ENCODE peak calls at places on chromosomes 11 and 22, in four cellular contexts. One of them, this sample, is unnamed.

GRCh38 chr11:47144541-47144940 is 32.1 kb downstream of the ARFGAP2 start:
- DNase-seq in neural progenitor cell: no peak
- DNase-seq in pancreas: no peak
- DNase-seq in transverse colon: no peak
- DNase-seq in this sample: no peak

GRCh38 chr11:29937526-29937925 is 79.3 kb downstream of the KCNA4 start:
- DNase-seq in neural progenitor cell: no peak
- DNase-seq in pancreas: no peak
- DNase-seq in transverse colon: no peak
- DNase-seq in this sample: no peak

GRCh38 chr11:83037877-83038276 is 33.8 kb downstream of the RAB30 start:
- DNase-seq in neural progenitor cell: no peak
- DNase-seq in pancreas: no peak
- DNase-seq in transverse colon: no peak
- DNase-seq in this sample: peak; percentile 38

GRCh38 chr11:74412733-74413359 is 14.6 kb upstream of the PGM2L1 start:
- DNase-seq in neural progenitor cell: no peak
- DNase-seq in pancreas: peak; percentile 62
- DNase-seq in transverse colon: no peak
- DNase-seq in this sample: no peak

GRCh38 chr11:78472905-78473304 is 55.3 kb upstream of the GAB2 start:
- DNase-seq in neural progenitor cell: no peak
- DNase-seq in pancreas: no peak
- DNase-seq in transverse colon: no peak
- DNase-seq in this sample: no peak

GRCh38 chr11:119107538-119108150 is 500 bp downstream of the C2CD2L start:
- DNase-seq in neural progenitor cell: peak; percentile 52
- DNase-seq in pancreas: peak; percentile 69
- DNase-seq in transverse colon: no peak
- DNase-seq in this sample: no peak

GRCh38 chr11:101974255-101974654 is 57.9 kb upstream of the ANGPTL5 start:
- DNase-seq in neural progenitor cell: no peak
- DNase-seq in pancreas: no peak
- DNase-seq in transverse colon: no peak
- DNase-seq in this sample: peak; percentile 4

GRCh38 chr11:75035911-75036536 is 47.3 kb downstream of the NEU3 start:
- DNase-seq in neural progenitor cell: no peak
- DNase-seq in pancreas: no peak
- DNase-seq in transverse colon: peak; percentile 14
- DNase-seq in this sample: peak; percentile 43

GRCh38 chr11:66844496-66845142 is 1.4 kb downstream of the RCE1 start:
- DNase-seq in neural progenitor cell: no peak
- DNase-seq in pancreas: no peak
- DNase-seq in transverse colon: no peak
- DNase-seq in this sample: no peak

GRCh38 chr22:27627444-27627833 is 174.1 kb downstream of the MN1 start:
- DNase-seq in neural progenitor cell: no peak
- DNase-seq in pancreas: no peak
- DNase-seq in transverse colon: no peak
- DNase-seq in this sample: no peak

GRCh38 chr11:123351375-123351774 is 78.7 kb upstream of the GRAMD1B start:
- DNase-seq in neural progenitor cell: peak; percentile 65
- DNase-seq in pancreas: no peak
- DNase-seq in transverse colon: no peak
- DNase-seq in this sample: no peak

GRCh38 chr22:21020802-21021429 is 6.0 kb downstream of the P2RX6 start:
- DNase-seq in neural progenitor cell: peak; percentile 55
- DNase-seq in pancreas: no peak
- DNase-seq in transverse colon: no peak
- DNase-seq in this sample: no peak

DNA sequence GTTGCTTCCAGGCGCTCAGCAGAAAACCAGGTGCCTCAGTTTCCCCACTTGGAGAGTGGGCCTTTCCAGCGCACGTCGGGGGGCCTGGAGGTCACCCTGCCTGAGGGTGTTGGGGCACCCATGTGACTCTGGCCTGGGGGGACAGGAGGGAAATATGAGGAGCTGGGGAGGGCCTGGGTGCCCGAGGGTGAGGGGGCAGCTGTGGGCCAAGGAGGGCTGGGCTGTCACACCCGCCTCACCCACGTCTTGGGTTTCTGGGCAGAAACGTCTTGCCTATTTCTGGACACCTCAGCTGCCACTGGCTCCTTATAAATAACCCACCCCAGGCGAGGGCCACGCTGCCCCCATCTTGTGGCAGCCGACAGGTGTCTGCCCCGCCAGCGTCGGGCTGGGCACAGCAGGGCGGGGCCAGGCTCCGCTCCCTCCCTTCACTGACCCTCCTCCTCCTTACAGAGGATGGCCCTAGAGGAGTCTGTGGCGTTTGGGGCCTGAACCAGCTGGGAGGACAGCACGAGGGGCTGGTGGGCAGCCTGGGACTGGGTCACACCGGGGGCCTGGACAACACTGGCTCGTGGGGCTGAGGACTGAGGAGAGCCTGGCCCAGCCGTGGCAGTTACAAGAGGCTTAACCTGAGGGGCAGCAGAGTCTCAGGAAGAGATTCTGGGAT is 1.5 kb downstream of the TNNT3 start:
- DNase-seq in neural progenitor cell: peak; percentile 11
- DNase-seq in pancreas: no peak
- DNase-seq in transverse colon: no peak
- DNase-seq in this sample: no peak
- TF ChIP-seq CTCF in neural progenitor cell: no peak
- TF ChIP-seq CTCF in pancreas: no peak
- TF ChIP-seq CTCF in transverse colon: no peak
- TF ChIP-seq CTCF in this sample: no peak

GRCh38 chr11:116078101-116078561 is 573.9 kb upstream of the CADM1 start:
- DNase-seq in neural progenitor cell: peak; percentile 80
- DNase-seq in pancreas: no peak
- DNase-seq in transverse colon: no peak
- DNase-seq in this sample: no peak
- TF ChIP-seq CTCF in neural progenitor cell: peak; percentile 77
- TF ChIP-seq CTCF in pancreas: no peak
- TF ChIP-seq CTCF in transverse colon: no peak
- TF ChIP-seq CTCF in this sample: no peak

DNA sequence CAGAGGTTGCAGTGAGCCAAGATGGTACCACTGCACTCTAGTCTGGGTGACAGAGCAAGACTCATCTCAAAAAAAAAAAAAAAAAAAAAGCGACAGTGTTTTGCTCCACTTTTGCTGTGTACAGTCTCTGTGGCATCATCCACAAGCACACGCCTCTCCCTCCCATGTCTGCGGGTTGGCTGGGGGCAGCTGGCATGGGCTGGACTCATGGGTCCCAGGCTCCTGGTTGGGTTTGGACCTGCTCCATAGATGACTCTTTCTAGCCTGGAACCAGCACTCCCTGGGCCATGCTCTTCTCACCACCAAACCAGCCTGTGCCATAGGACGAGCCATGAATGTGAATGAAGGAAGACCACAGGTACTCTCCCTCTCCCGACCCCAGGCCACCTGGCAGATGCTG is 7.9 kb upstream of the WNT11 start:
- DNase-seq in neural progenitor cell: no peak
- DNase-seq in pancreas: no peak
- DNase-seq in transverse colon: no peak
- DNase-seq in this sample: no peak
- TF ChIP-seq CTCF in neural progenitor cell: no peak
- TF ChIP-seq CTCF in pancreas: no peak
- TF ChIP-seq CTCF in transverse colon: no peak
- TF ChIP-seq CTCF in this sample: no peak

GRCh38 chr22:37259540-37260029 is 15.5 kb upstream of the RAC2 start:
- DNase-seq in neural progenitor cell: peak; percentile 72
- DNase-seq in pancreas: no peak
- DNase-seq in transverse colon: no peak
- DNase-seq in this sample: peak; percentile 33
- TF ChIP-seq CTCF in neural progenitor cell: peak; percentile 65
- TF ChIP-seq CTCF in pancreas: no peak
- TF ChIP-seq CTCF in transverse colon: peak; percentile 25
- TF ChIP-seq CTCF in this sample: peak; percentile 70

DNA sequence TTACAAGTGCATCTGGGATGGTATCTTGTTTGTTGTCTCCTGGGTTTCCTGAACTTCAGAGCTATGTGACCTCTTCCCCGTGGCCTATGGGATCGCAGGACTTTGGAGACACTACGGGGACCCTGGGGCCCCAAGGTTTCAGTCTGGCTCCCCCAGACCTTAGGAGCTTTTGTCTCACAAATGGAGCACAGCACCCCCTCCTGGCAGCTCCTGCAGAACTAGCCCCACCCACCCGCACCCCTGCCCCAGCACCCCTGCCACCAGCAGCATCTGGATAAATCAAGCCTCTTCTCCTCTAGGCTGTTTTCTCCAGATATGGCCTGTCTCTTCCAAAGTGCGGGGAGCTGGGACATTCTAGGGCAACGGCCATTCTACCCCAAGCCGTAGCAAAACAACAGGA is 10.4 kb downstream of the RCOR2 start:
- DNase-seq in neural progenitor cell: peak; percentile 52
- DNase-seq in pancreas: no peak
- DNase-seq in transverse colon: peak; percentile 34
- DNase-seq in this sample: no peak
- TF ChIP-seq CTCF in neural progenitor cell: peak; percentile 47
- TF ChIP-seq CTCF in pancreas: no peak
- TF ChIP-seq CTCF in transverse colon: peak; percentile 48
- TF ChIP-seq CTCF in this sample: peak; percentile 71

GRCh38 chr22:36586852-36587251 is 57.9 kb upstream of the EIF3D start:
- DNase-seq in neural progenitor cell: no peak
- DNase-seq in pancreas: no peak
- DNase-seq in transverse colon: no peak
- DNase-seq in this sample: no peak

GRCh38 chr22:36584666-36585065 is 55.7 kb upstream of the EIF3D start:
- DNase-seq in neural progenitor cell: no peak
- DNase-seq in pancreas: no peak
- DNase-seq in transverse colon: no peak
- DNase-seq in this sample: no peak

GRCh38 chr22:36585841-36586240 is 56.9 kb upstream of the EIF3D start:
- DNase-seq in neural progenitor cell: no peak
- DNase-seq in pancreas: no peak
- DNase-seq in transverse colon: no peak
- DNase-seq in this sample: peak; percentile 6

GRCh38 chr22:36587289-36588154 is 58.6 kb upstream of the EIF3D start:
- DNase-seq in neural progenitor cell: peak; percentile 44
- DNase-seq in pancreas: no peak
- DNase-seq in transverse colon: no peak
- DNase-seq in this sample: peak; percentile 55

DNA sequence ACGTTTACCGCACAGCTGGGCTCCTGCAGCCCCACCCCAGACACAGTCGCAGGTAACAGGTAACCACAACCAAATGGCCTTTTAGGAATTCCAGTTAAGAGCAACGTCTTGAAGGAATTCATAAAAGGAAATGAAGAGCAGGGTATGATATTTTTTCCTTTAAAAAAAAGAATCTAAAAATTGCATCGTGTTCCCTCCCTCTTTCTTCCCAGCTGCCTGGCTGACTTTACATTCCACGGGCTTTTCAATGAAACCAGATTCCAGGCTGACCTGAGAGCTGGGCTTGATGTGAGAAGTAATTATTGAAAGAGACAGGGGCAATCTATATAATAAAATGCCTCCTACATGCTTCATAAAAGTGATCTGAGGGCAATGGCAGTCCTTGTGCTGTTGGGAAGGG is 57.3 kb upstream of the EIF3D start:
- DNase-seq in neural progenitor cell: no peak
- DNase-seq in pancreas: no peak
- DNase-seq in transverse colon: no peak
- DNase-seq in this sample: no peak
- TF ChIP-seq CTCF in neural progenitor cell: no peak
- TF ChIP-seq CTCF in pancreas: no peak
- TF ChIP-seq CTCF in transverse colon: no peak
- TF ChIP-seq CTCF in this sample: no peak

GRCh38 chr22:41501209-41501608 is 32.3 kb downstream of the ACO2 start:
- DNase-seq in neural progenitor cell: peak; percentile 44
- DNase-seq in pancreas: no peak
- DNase-seq in transverse colon: no peak
- DNase-seq in this sample: no peak
- TF ChIP-seq CTCF in neural progenitor cell: peak; percentile 43
- TF ChIP-seq CTCF in pancreas: no peak
- TF ChIP-seq CTCF in transverse colon: peak; percentile 24
- TF ChIP-seq CTCF in this sample: peak; percentile 52

DNA sequence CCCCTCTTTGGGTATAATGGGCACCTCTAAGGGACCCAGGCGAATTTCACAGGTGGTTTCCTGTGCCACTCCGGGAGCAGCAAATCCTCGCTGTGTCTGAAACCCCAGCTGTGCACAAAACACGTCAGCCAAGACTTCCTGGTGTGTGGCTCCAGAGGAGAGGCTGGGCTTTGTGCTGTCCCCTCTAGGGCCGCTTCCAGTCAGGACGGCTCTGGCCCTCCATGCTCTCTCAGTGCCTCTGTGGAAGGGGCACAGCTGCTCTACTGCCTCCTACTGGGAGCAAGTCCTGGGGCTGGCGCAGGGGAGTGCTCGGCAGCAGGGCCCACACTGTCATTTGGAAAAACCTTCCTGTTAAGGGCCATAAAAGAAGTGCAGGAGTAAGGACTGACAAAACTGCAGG is 23.7 kb upstream of the ARFGAP3 start:
- DNase-seq in neural progenitor cell: no peak
- DNase-seq in pancreas: peak; percentile 77
- DNase-seq in transverse colon: no peak
- DNase-seq in this sample: no peak
- TF ChIP-seq CTCF in neural progenitor cell: peak; percentile 30
- TF ChIP-seq CTCF in pancreas: no peak
- TF ChIP-seq CTCF in transverse colon: no peak
- TF ChIP-seq CTCF in this sample: peak; percentile 41

This sample was measured in HFFc6.